ENCODE peak calls at places on chromosomes 5 and 9, in five cellular contexts. D is K562, B is A549, L is GM12878, M is HepG2. G is an unnamed sample.

GRCh38 chr9:109705515-109705914 is 74.5 kb upstream of the PALM2AKAP2 start:
- DNase-seq in M (peak; percentile 2), L (no peak), D (no peak), B (peak; percentile 46), G (no peak)

GRCh38 chr9:135490166-135490870 is 10.2 kb upstream of the MRPS2 start:
- DNase-seq in B (no peak), M (no peak), D (no peak), L (no peak), G (no peak)

GRCh38 chr9:75170898-75171360 is 82.6 kb downstream of the OSTF1 start:
- DNase-seq in D (no peak), M (no peak), B (no peak), L (no peak), G (no peak)

GRCh38 chr9:125911861-125912260 is 164.7 kb downstream of the PBX3 start:
- DNase-seq in B (no peak), D (no peak), L (no peak), M (no peak), G (no peak)

GRCh38 chr9:120965344-120966004 is 38.9 kb upstream of the TRAF1 start:
- DNase-seq in B (no peak), M (no peak), L (no peak), D (no peak), G (no peak)

GRCh38 chr9:120292606-120293005 is 287.4 kb downstream of the CDK5RAP2 start:
- DNase-seq in L (no peak), B (no peak), D (no peak), M (no peak), G (no peak)

GRCh38 chr5:124061663-124062062 is 549.7 kb downstream of the CSNK1G3 start:
- DNase-seq in B (no peak), L (no peak), D (no peak), M (no peak), G (no peak)

GRCh38 chr9:85895685-85896084 is 45.3 kb upstream of the NAA35 start:
- DNase-seq in B (no peak), D (no peak), M (no peak), L (no peak), G (no peak)

GRCh38 chr9:129126789-129127618 is 15.8 kb downstream of the PTPA start:
- DNase-seq in D (no peak), B (no peak), L (no peak), M (no peak), G (peak; percentile 62)

GRCh38 chr5:172769598-172770373 is 1.2 kb downstream of the DUSP1 start:
- DNase-seq in D (no peak), M (no peak), B (peak; percentile 62), L (no peak), G (peak; percentile 39)

GRCh38 chr5:74149395-74149794 is 491.1 kb downstream of the ENC1 start:
- DNase-seq in D (no peak), L (no peak), M (no peak), B (peak; percentile 47), G (peak; percentile 81)

GRCh38 chr5:74895906-74896305 is 29.7 kb upstream of the FAM169A start:
- DNase-seq in D (no peak), L (no peak), M (no peak), B (peak; percentile 18), G (peak; percentile 71)

GRCh38 chr5:32182463-32183081 is 8.5 kb upstream of the GOLPH3 start:
- DNase-seq in D (no peak), M (no peak), L (peak; percentile 37), B (no peak), G (no peak)

GRCh38 chr9:84969736-84970135 is 300.2 kb downstream of the NTRK2 start:
- DNase-seq in M (no peak), D (no peak), L (no peak), B (no peak), G (no peak)

GRCh38 chr5:2751592-2752021 is at the start of gene IRX2:
- DNase-seq in L (no peak), D (no peak), B (peak; percentile 69), M (no peak), G (no peak)

GRCh38 chr5:39661026-39661779 is 236.4 kb upstream of the DAB2 start:
- DNase-seq in B (no peak), L (no peak), M (no peak), D (no peak), G (peak; percentile 9)

GRCh38 chr9:86601697-86602096 is 247.5 kb upstream of the TUT7 start:
- DNase-seq in L (no peak), M (no peak), B (no peak), D (no peak), G (no peak)

GRCh38 chr5:149237662-149238061 is 34.0 kb upstream of the AFAP1L1 start:
- DNase-seq in L (no peak), B (no peak), M (no peak), D (peak; percentile 26), G (no peak)

GRCh38 chr5:107576736-107577440 is 93.8 kb downstream of the EFNA5 start:
- DNase-seq in M (no peak), B (no peak), D (no peak), L (peak; percentile 72), G (no peak)

GRCh38 chr9:88953401-88954029 is 37.8 kb upstream of the S1PR3 start:
- DNase-seq in M (peak; percentile 5), L (no peak), D (no peak), B (no peak), G (peak; percentile 29)
- H3K27ac ChIP-seq in M (no peak overlapping the region), L (no peak overlapping the region), D (no peak overlapping the region), B (no peak overlapping the region), G (no peak overlapping the region)

GRCh38 chr9:79015951-79016350 is 555.8 kb upstream of the TLE4 start:
- DNase-seq in L (no peak), D (no peak), M (no peak), B (no peak), G (no peak)

GRCh38 chr9:79026311-79026710 is 545.5 kb upstream of the TLE4 start:
- DNase-seq in B (no peak), D (no peak), L (peak; percentile 41), M (no peak), G (peak; percentile 2)

GRCh38 chr9:79020266-79020665 is 551.5 kb upstream of the TLE4 start:
- DNase-seq in M (no peak), D (no peak), L (no peak), B (no peak), G (no peak)

GRCh38 chr9:79023134-79023577 is 548.6 kb upstream of the TLE4 start:
- DNase-seq in L (no peak), M (no peak), D (no peak), B (peak; percentile 62), G (peak; percentile 79)

GRCh38 chr9:79021084-79021483 is 550.7 kb upstream of the TLE4 start:
- DNase-seq in L (no peak), B (no peak), D (no peak), M (no peak), G (no peak)
- TF ChIP-seq POLR2A in L (no peak), B (no peak), D (no peak), M (no peak), G (no peak)

GRCh38 chr5:1032011-1032410 is 23.4 kb downstream of the NKD2 start:
- DNase-seq in D (no peak), M (no peak), L (no peak), B (no peak), G (no peak)

GRCh38 chr5:1033606-1034420 is 25.2 kb downstream of the NKD2 start:
- DNase-seq in M (no peak), B (no peak), L (no peak), D (no peak), G (no peak)

GRCh38 chr5:1033178-1033577 is 24.6 kb downstream of the NKD2 start:
- DNase-seq in B (no peak), M (no peak), D (no peak), L (no peak), G (no peak)

GRCh38 chr5:1031306-1031959 is 22.8 kb downstream of the NKD2 start:
- DNase-seq in D (no peak), M (no peak), L (no peak), B (no peak), G (no peak)

GRCh38 chr5:1032551-1033027 is 24.0 kb downstream of the NKD2 start:
- DNase-seq in M (no peak), L (no peak), D (no peak), B (no peak), G (no peak)
- TF ChIP-seq MYC in M (no peak), L (no peak), D (no peak), B (no peak), G (no peak)

DNA sequence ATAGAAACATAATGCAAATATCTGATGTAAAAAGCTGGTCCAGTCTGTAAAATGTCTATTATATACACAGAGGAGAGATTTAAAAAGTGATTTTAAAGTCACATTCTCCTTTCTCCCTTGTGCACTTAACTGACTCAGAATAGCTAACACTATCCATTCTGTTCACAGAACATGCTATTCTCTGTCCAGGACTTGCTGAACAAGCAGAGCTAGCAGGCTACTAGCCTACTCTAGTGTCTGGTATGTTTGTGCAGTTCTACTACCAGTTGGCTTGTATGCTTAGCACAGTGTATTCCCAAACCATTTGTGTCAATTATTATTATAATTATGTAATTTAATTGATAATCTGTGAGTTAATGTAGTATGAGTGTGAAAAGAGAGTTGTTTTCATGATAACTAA is 161.7 kb upstream of the NUDT12 start:
- DNase-seq in L (no peak), D (no peak), M (no peak), B (no peak), G (no peak)
- H3K27ac ChIP-seq in L (no peak overlapping the region), D (no peak overlapping the region), M (no peak overlapping the region), B (no peak overlapping the region), G (no peak overlapping the region)

GRCh38 chr9:137618105-137619067 is at the start of gene EHMT1:
- DNase-seq in M (peak; percentile 67), B (peak; percentile 84), D (peak; percentile 96), L (peak; percentile 32), G (peak; percentile 83)
- TF ChIP-seq POLR2A in M (peak; percentile 68), B (peak; percentile 39), D (peak; percentile 82), L (peak; percentile 69), G (peak; percentile 88)

GRCh38 chr5:138077064-138077696 is 6.7 kb upstream of the WNT8A start:
- DNase-seq in L (no peak), D (peak; percentile 56), B (peak; percentile 73), M (peak; percentile 61), G (peak; percentile 68)
- TF ChIP-seq MYC in L (no peak), D (no peak), B (no peak), M (no peak), G (no peak)

GRCh38 chr5:147453901-147454814 is 55.7 kb downstream of the DPYSL3 start:
- DNase-seq in D (peak; percentile 72), M (peak; percentile 52), L (no peak), B (peak; percentile 76), G (peak; percentile 92)
- H3K27ac ChIP-seq in D (no peak overlapping the region), M (no peak overlapping the region), L (no peak overlapping the region), B (peak overlapping the region; percentile 62), G (peak overlapping the region; percentile 37)

DNA sequence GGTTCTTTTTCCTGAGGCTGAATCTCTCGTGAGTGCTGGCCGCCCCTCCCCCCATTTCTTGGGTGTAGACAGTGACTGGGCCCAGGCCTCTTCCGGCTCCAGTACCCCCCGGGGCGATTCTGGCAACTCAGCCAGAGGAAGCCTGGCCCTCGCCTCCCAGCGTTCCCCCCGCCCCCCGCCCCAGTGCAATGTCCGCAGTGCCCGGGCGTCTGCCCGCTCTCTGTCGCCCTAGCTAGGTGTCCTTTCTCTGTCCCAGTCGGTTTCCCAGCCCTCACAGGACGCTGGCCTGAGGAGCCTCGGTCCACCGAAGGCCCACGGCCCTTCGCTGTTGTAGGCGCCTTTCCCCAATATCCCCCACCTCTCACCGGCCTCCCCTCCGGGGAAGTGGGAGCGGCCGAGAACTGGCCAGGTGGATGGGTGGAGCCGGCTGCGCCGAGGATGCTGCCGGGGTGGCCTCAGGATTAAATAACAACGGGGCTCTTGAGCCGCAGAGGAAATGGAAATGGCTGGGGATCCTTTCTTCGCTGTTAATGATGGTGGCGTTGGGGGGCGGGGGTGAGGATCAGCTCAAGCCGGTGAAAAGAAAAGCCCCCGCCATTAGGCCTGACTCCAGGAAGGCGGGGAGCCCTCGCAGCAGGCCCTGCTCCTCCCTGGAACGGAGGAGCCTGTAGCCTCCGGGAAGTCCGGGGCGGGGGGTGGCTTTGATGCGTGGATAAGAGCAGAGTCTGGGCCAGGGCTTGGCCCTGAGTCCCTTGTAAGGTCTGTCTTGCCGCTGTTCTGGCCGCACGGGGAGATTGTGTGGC is 1.1 kb upstream of the SPRY4 start:
- DNase-seq in B (peak; percentile 90), D (peak; percentile 87), M (peak; percentile 73), L (no peak), G (peak; percentile 19)
- TF ChIP-seq POLR2A in B (peak; percentile 51), D (peak; percentile 75), M (peak; percentile 53), L (no peak), G (no peak)